ENCODE peak calls at places on chromosomes 3 and 15, in eight cellular contexts. L is hepatocyte, Y is GM23338, W is MM.1S, O is OCI-LY7, A is neural progenitor cell, D is SK-N-SH, C is PC-3. R is an unnamed sample.
A peak's percentile ranks its signal among the peaks of the same experiment; 100 is the strongest.

GRCh38 chr15:67244966-67245478 is 9.4 kb downstream of the AAGAB start:
- DNase-seq in L (no peak), Y (no peak), W (no peak), O (no peak), A (no peak), D (no peak), C (no peak), R (peak; percentile 62)

GRCh38 chr3:44342191-44342790 is 3.7 kb downstream of the TCAIM start:
- DNase-seq in L (peak; percentile 16), Y (no peak), W (no peak), O (no peak), A (no peak), D (no peak), C (no peak), R (peak; percentile 75)

GRCh38 chr3:183896610-183897009 is 11.9 kb upstream of the PARL start:
- DNase-seq in L (no peak), Y (no peak), W (no peak), O (no peak), A (no peak), D (no peak), C (no peak), R (no peak)

GRCh38 chr15:60004846-60005351 is 788 bp downstream of the FOXB1 start:
- DNase-seq in L (no peak), Y (peak; percentile 76), W (no peak), O (no peak), A (peak; percentile 75), D (peak; percentile 36), C (no peak), R (peak; percentile 27)

GRCh38 chr3:27130796-27131195 is 238.4 kb downstream of the NEK10 start:
- DNase-seq in L (no peak), Y (no peak), W (no peak), O (no peak), A (no peak), D (no peak), C (no peak), R (no peak)

GRCh38 chr3:11002456-11002855 is 9.9 kb downstream of the SLC6A1 start:
- DNase-seq in L (no peak), Y (no peak), W (no peak), O (no peak), A (no peak), D (no peak), C (no peak), R (no peak)

GRCh38 chr3:107846282-107846852 is 244.5 kb downstream of the CD47 start:
- DNase-seq in L (peak; percentile 86), Y (peak; percentile 90), W (no peak), O (peak; percentile 39), A (peak; percentile 86), D (no peak), C (peak; percentile 80), R (peak; percentile 79)

GRCh38 chr3:133670525-133670995 is 8.8 kb upstream of the TOPBP1 start:
- DNase-seq in L (no peak), Y (no peak), W (no peak), O (no peak), A (no peak), D (no peak), C (no peak), R (no peak)

GRCh38 chr3:179688847-179689246 is 36.0 kb downstream of the USP13 start:
- DNase-seq in L (no peak), Y (no peak), W (no peak), O (no peak), A (no peak), D (no peak), C (peak; percentile 80), R (peak; percentile 35)

GRCh38 chr15:83435782-83436181 is 11.4 kb upstream of the SH3GL3 start:
- DNase-seq in L (no peak), Y (no peak), W (no peak), O (no peak), A (no peak), D (no peak), C (peak; percentile 24), R (peak; percentile 19)

GRCh38 chr3:116112686-116113085 is 332.6 kb downstream of the LSAMP start:
- DNase-seq in L (no peak), Y (no peak), W (no peak), O (no peak), A (no peak), D (no peak), C (no peak), R (peak; percentile 65)
- H3K79me2 ChIP-seq in L (no peaks in the 10 kb centered on the region), Y (no peaks in the 10 kb centered on the region), W (no peaks in the 10 kb centered on the region), O (no peaks in the 10 kb centered on the region), A (no peaks in the 10 kb centered on the region), D (no peaks in the 10 kb centered on the region), C (no peaks in the 10 kb centered on the region), R (no peaks in the 10 kb centered on the region)

GRCh38 chr15:35289029-35289617 is 204.0 kb upstream of the NANOGP8 start:
- DNase-seq in L (peak; percentile 75), Y (peak; percentile 79), W (peak; percentile 30), O (peak; percentile 37), A (peak; percentile 63), D (peak; percentile 58), C (peak; percentile 74), R (peak; percentile 77)
- TF ChIP-seq EZH2phosphoT487 in L (no peak), Y (no peak), W (no peak), O (no peak), A (no peak), D (no peak), C (no peak), R (no peak)

DNA sequence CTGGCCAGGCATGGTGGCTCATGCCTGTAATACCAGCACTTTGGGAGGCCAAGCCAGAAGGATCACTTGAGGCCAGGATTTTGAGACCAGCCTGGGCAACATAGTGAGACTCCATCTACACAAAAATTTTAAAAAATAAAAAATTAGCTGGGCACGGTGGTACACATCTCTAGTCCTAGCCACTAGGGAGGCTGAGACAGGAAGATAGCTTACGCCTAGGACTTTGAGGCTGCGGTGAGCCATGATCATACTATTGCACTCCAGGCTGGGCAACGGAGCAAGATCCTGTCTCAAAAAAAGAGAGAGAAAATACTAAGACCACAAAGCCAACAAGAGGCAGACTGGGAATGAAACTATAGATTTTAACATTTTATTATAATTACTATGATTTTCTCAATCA is 4.1 kb downstream of the MB21D2 start:
- DNase-seq in L (no peak), Y (no peak), W (no peak), O (no peak), A (no peak), D (no peak), C (no peak), R (no peak)
- H3K79me2 ChIP-seq in L (peaks cover 85% of the 10 kb centered on the region), Y (peaks cover 5% of the 10 kb centered on the region), W (peaks cover 29% of the 10 kb centered on the region), O (no peaks in the 10 kb centered on the region), A (peaks cover 69% of the 10 kb centered on the region), D (peaks cover 88% of the 10 kb centered on the region), C (peaks cover 92% of the 10 kb centered on the region), R (peaks cover 86% of the 10 kb centered on the region)

GRCh38 chr3:46276497-46277099 is 34.3 kb downstream of the CCR3 start:
- DNase-seq in L (peak; percentile 67), Y (peak; percentile 68), W (peak; percentile 81), O (peak; percentile 38), A (peak; percentile 44), D (peak; percentile 27), C (peak; percentile 65), R (peak; percentile 9)
- TF ChIP-seq EZH2phosphoT487 in L (no peak), Y (no peak), W (no peak), O (no peak), A (no peak), D (no peak), C (no peak), R (no peak)

R was measured in GM23248.